ENCODE peak calls at places on chromosomes 16 and 17, in ten cellular contexts. One of them, this sample, is unnamed.

GRCh38 chr16:20901441-20902112 is 1.0 kb downstream of the LYRM1 start:
- DNase-seq in GM13977: peak
- DNase-seq in psoas muscle: peak
- DNase-seq in OCI-LY7: peak
- DNase-seq in NCI-H2081: peak
- DNase-seq in PC-3: peak
- DNase-seq in activated effector memory CD4-positive, alpha-beta T cell treated with Interleukin-2 at 50 U/mL for 16 hours: no peak
- DNase-seq in mesenteric fat pad: no peak
- DNase-seq in iPS-NIHi11: peak
- DNase-seq in amygdala: peak
- DNase-seq in this sample: peak

GRCh38 chr17:69111794-69112193 is 29.9 kb downstream of the ABCA6 start:
- DNase-seq in GM13977: no peak
- DNase-seq in psoas muscle: no peak
- DNase-seq in OCI-LY7: no peak
- DNase-seq in NCI-H2081: no peak
- DNase-seq in PC-3: no peak
- DNase-seq in activated effector memory CD4-positive, alpha-beta T cell treated with Interleukin-2 at 50 U/mL for 16 hours: no peak
- DNase-seq in mesenteric fat pad: no peak
- DNase-seq in iPS-NIHi11: no peak
- DNase-seq in amygdala: no peak
- DNase-seq in this sample: no peak

GRCh38 chr17:75843577-75844529 is at the start of gene UNC13D:
- DNase-seq in GM13977: peak
- DNase-seq in psoas muscle: peak
- DNase-seq in OCI-LY7: peak
- DNase-seq in NCI-H2081: no peak
- DNase-seq in PC-3: peak
- DNase-seq in activated effector memory CD4-positive, alpha-beta T cell treated with Interleukin-2 at 50 U/mL for 16 hours: peak
- DNase-seq in mesenteric fat pad: peak
- DNase-seq in iPS-NIHi11: peak
- DNase-seq in amygdala: no peak
- DNase-seq in this sample: no peak

GRCh38 chr17:57401556-57402488 is 145.5 kb downstream of the MSI2 start:
- DNase-seq in GM13977: no peak
- DNase-seq in psoas muscle: no peak
- DNase-seq in OCI-LY7: peak
- DNase-seq in NCI-H2081: no peak
- DNase-seq in PC-3: no peak
- DNase-seq in activated effector memory CD4-positive, alpha-beta T cell treated with Interleukin-2 at 50 U/mL for 16 hours: no peak
- DNase-seq in mesenteric fat pad: no peak
- DNase-seq in iPS-NIHi11: peak
- DNase-seq in amygdala: no peak
- DNase-seq in this sample: no peak

GRCh38 chr16:3004781-3005284 is 7.9 kb upstream of the CLDN9 start:
- DNase-seq in GM13977: no peak
- DNase-seq in psoas muscle: no peak
- DNase-seq in OCI-LY7: no peak
- DNase-seq in NCI-H2081: peak
- DNase-seq in PC-3: peak
- DNase-seq in activated effector memory CD4-positive, alpha-beta T cell treated with Interleukin-2 at 50 U/mL for 16 hours: no peak
- DNase-seq in mesenteric fat pad: no peak
- DNase-seq in iPS-NIHi11: no peak
- DNase-seq in amygdala: no peak
- DNase-seq in this sample: no peak

GRCh38 chr17:78132086-78132676 is 1.6 kb downstream of the TMC8 start:
- DNase-seq in GM13977: peak
- DNase-seq in psoas muscle: peak
- DNase-seq in OCI-LY7: peak
- DNase-seq in NCI-H2081: no peak
- DNase-seq in PC-3: peak
- DNase-seq in activated effector memory CD4-positive, alpha-beta T cell treated with Interleukin-2 at 50 U/mL for 16 hours: peak
- DNase-seq in mesenteric fat pad: no peak
- DNase-seq in iPS-NIHi11: peak
- DNase-seq in amygdala: no peak
- DNase-seq in this sample: no peak

GRCh38 chr16:11478431-11479119 is 108.1 kb downstream of the LITAF start:
- DNase-seq in GM13977: no peak
- DNase-seq in psoas muscle: no peak
- DNase-seq in OCI-LY7: no peak
- DNase-seq in NCI-H2081: no peak
- DNase-seq in PC-3: no peak
- DNase-seq in activated effector memory CD4-positive, alpha-beta T cell treated with Interleukin-2 at 50 U/mL for 16 hours: no peak
- DNase-seq in mesenteric fat pad: no peak
- DNase-seq in iPS-NIHi11: no peak
- DNase-seq in amygdala: no peak
- DNase-seq in this sample: no peak

GRCh38 chr17:27586203-27586701 is 44.7 kb upstream of the LGALS9 start:
- DNase-seq in GM13977: no peak
- DNase-seq in psoas muscle: no peak
- DNase-seq in OCI-LY7: no peak
- DNase-seq in NCI-H2081: no peak
- DNase-seq in PC-3: no peak
- DNase-seq in activated effector memory CD4-positive, alpha-beta T cell treated with Interleukin-2 at 50 U/mL for 16 hours: no peak
- DNase-seq in mesenteric fat pad: no peak
- DNase-seq in iPS-NIHi11: no peak
- DNase-seq in amygdala: no peak
- DNase-seq in this sample: no peak

GRCh38 chr16:77660311-77660710 is 62.0 kb upstream of the NUDT7 start:
- DNase-seq in GM13977: no peak
- DNase-seq in psoas muscle: no peak
- DNase-seq in OCI-LY7: no peak
- DNase-seq in NCI-H2081: no peak
- DNase-seq in PC-3: peak
- DNase-seq in activated effector memory CD4-positive, alpha-beta T cell treated with Interleukin-2 at 50 U/mL for 16 hours: no peak
- DNase-seq in mesenteric fat pad: no peak
- DNase-seq in iPS-NIHi11: peak
- DNase-seq in amygdala: no peak
- DNase-seq in this sample: no peak

GRCh38 chr17:70969540-70970034 is 800.3 kb downstream of the KCNJ2 start:
- DNase-seq in GM13977: no peak
- DNase-seq in psoas muscle: no peak
- DNase-seq in OCI-LY7: no peak
- DNase-seq in NCI-H2081: no peak
- DNase-seq in PC-3: no peak
- DNase-seq in activated effector memory CD4-positive, alpha-beta T cell treated with Interleukin-2 at 50 U/mL for 16 hours: no peak
- DNase-seq in mesenteric fat pad: no peak
- DNase-seq in iPS-NIHi11: no peak
- DNase-seq in amygdala: no peak
- DNase-seq in this sample: no peak

GRCh38 chr16:88807626-88808453 is 3.9 kb downstream of the APRT start:
- DNase-seq in GM13977: no peak
- DNase-seq in psoas muscle: peak
- DNase-seq in OCI-LY7: no peak
- DNase-seq in NCI-H2081: no peak
- DNase-seq in PC-3: no peak
- DNase-seq in activated effector memory CD4-positive, alpha-beta T cell treated with Interleukin-2 at 50 U/mL for 16 hours: no peak
- DNase-seq in mesenteric fat pad: no peak
- DNase-seq in iPS-NIHi11: no peak
- DNase-seq in amygdala: no peak
- DNase-seq in this sample: no peak

GRCh38 chr16:70395345-70395901 is 43.5 kb downstream of the ST3GAL2 start:
- DNase-seq in GM13977: peak
- DNase-seq in psoas muscle: peak
- DNase-seq in OCI-LY7: peak
- DNase-seq in NCI-H2081: peak
- DNase-seq in PC-3: peak
- DNase-seq in activated effector memory CD4-positive, alpha-beta T cell treated with Interleukin-2 at 50 U/mL for 16 hours: peak
- DNase-seq in mesenteric fat pad: no peak
- DNase-seq in iPS-NIHi11: peak
- DNase-seq in amygdala: peak
- DNase-seq in this sample: peak

GRCh38 chr17:71494045-71494444 is 626.8 kb upstream of the SOX9 start:
- DNase-seq in GM13977: no peak
- DNase-seq in psoas muscle: no peak
- DNase-seq in OCI-LY7: no peak
- DNase-seq in NCI-H2081: no peak
- DNase-seq in PC-3: no peak
- DNase-seq in activated effector memory CD4-positive, alpha-beta T cell treated with Interleukin-2 at 50 U/mL for 16 hours: no peak
- DNase-seq in mesenteric fat pad: no peak
- DNase-seq in iPS-NIHi11: no peak
- DNase-seq in amygdala: no peak
- DNase-seq in this sample: no peak

GRCh38 chr16:12539185-12539929 is 264.3 kb downstream of the CPPED1 start:
- DNase-seq in GM13977: peak
- DNase-seq in psoas muscle: no peak
- DNase-seq in OCI-LY7: no peak
- DNase-seq in NCI-H2081: no peak
- DNase-seq in PC-3: peak
- DNase-seq in activated effector memory CD4-positive, alpha-beta T cell treated with Interleukin-2 at 50 U/mL for 16 hours: no peak
- DNase-seq in mesenteric fat pad: no peak
- DNase-seq in iPS-NIHi11: no peak
- DNase-seq in amygdala: no peak
- DNase-seq in this sample: no peak

GRCh38 chr16:7351572-7351971 is 18.9 kb downstream of the RBFOX1 start:
- DNase-seq in GM13977: no peak
- DNase-seq in psoas muscle: no peak
- DNase-seq in OCI-LY7: no peak
- DNase-seq in NCI-H2081: peak
- DNase-seq in PC-3: no peak
- DNase-seq in activated effector memory CD4-positive, alpha-beta T cell treated with Interleukin-2 at 50 U/mL for 16 hours: no peak
- DNase-seq in mesenteric fat pad: no peak
- DNase-seq in iPS-NIHi11: no peak
- DNase-seq in amygdala: no peak
- DNase-seq in this sample: no peak

GRCh38 chr16:88790312-88791150 is 5.5 kb upstream of the PIEZO1 start:
- DNase-seq in GM13977: no peak
- DNase-seq in psoas muscle: peak
- DNase-seq in OCI-LY7: peak
- DNase-seq in NCI-H2081: no peak
- DNase-seq in PC-3: no peak
- DNase-seq in activated effector memory CD4-positive, alpha-beta T cell treated with Interleukin-2 at 50 U/mL for 16 hours: peak
- DNase-seq in mesenteric fat pad: no peak
- DNase-seq in iPS-NIHi11: no peak
- DNase-seq in amygdala: no peak
- DNase-seq in this sample: peak

GRCh38 chr17:164536-165235 is 16.8 kb downstream of the DOC2B start:
- DNase-seq in GM13977: peak
- DNase-seq in psoas muscle: no peak
- DNase-seq in OCI-LY7: peak
- DNase-seq in NCI-H2081: no peak
- DNase-seq in PC-3: peak
- DNase-seq in activated effector memory CD4-positive, alpha-beta T cell treated with Interleukin-2 at 50 U/mL for 16 hours: no peak
- DNase-seq in mesenteric fat pad: no peak
- DNase-seq in iPS-NIHi11: peak
- DNase-seq in amygdala: peak
- DNase-seq in this sample: peak

GRCh38 chr17:79435296-79435695 is 175.6 kb downstream of the RBFOX3 start:
- DNase-seq in GM13977: no peak
- DNase-seq in psoas muscle: no peak
- DNase-seq in OCI-LY7: no peak
- DNase-seq in NCI-H2081: no peak
- DNase-seq in PC-3: no peak
- DNase-seq in activated effector memory CD4-positive, alpha-beta T cell treated with Interleukin-2 at 50 U/mL for 16 hours: no peak
- DNase-seq in mesenteric fat pad: no peak
- DNase-seq in iPS-NIHi11: no peak
- DNase-seq in amygdala: no peak
- DNase-seq in this sample: no peak

GRCh38 chr17:72578817-72579470 is 458.1 kb downstream of the SOX9 start:
- DNase-seq in GM13977: no peak
- DNase-seq in psoas muscle: no peak
- DNase-seq in OCI-LY7: no peak
- DNase-seq in NCI-H2081: no peak
- DNase-seq in PC-3: no peak
- DNase-seq in activated effector memory CD4-positive, alpha-beta T cell treated with Interleukin-2 at 50 U/mL for 16 hours: no peak
- DNase-seq in mesenteric fat pad: no peak
- DNase-seq in iPS-NIHi11: no peak
- DNase-seq in amygdala: no peak
- DNase-seq in this sample: no peak

GRCh38 chr17:72639711-72640110 is 452.8 kb downstream of the SLC39A11 start:
- DNase-seq in GM13977: no peak
- DNase-seq in psoas muscle: no peak
- DNase-seq in OCI-LY7: no peak
- DNase-seq in NCI-H2081: no peak
- DNase-seq in PC-3: no peak
- DNase-seq in activated effector memory CD4-positive, alpha-beta T cell treated with Interleukin-2 at 50 U/mL for 16 hours: no peak
- DNase-seq in mesenteric fat pad: no peak
- DNase-seq in iPS-NIHi11: no peak
- DNase-seq in amygdala: no peak
- DNase-seq in this sample: no peak

GRCh38 chr16:4500283-4500682 is 24.1 kb downstream of the HMOX2 start:
- DNase-seq in GM13977: no peak
- DNase-seq in psoas muscle: no peak
- DNase-seq in OCI-LY7: no peak
- DNase-seq in NCI-H2081: no peak
- DNase-seq in PC-3: peak
- DNase-seq in activated effector memory CD4-positive, alpha-beta T cell treated with Interleukin-2 at 50 U/mL for 16 hours: no peak
- DNase-seq in mesenteric fat pad: no peak
- DNase-seq in iPS-NIHi11: no peak
- DNase-seq in amygdala: no peak
- DNase-seq in this sample: no peak

GRCh38 chr17:58779446-58779845 is 23.8 kb downstream of the PPM1E start:
- DNase-seq in GM13977: no peak
- DNase-seq in psoas muscle: no peak
- DNase-seq in OCI-LY7: no peak
- DNase-seq in NCI-H2081: no peak
- DNase-seq in PC-3: no peak
- DNase-seq in activated effector memory CD4-positive, alpha-beta T cell treated with Interleukin-2 at 50 U/mL for 16 hours: no peak
- DNase-seq in mesenteric fat pad: no peak
- DNase-seq in iPS-NIHi11: no peak
- DNase-seq in amygdala: no peak
- DNase-seq in this sample: no peak

GRCh38 chr16:23064642-23065041 is 84.6 kb downstream of the USP31 start:
- DNase-seq in GM13977: no peak
- DNase-seq in psoas muscle: no peak
- DNase-seq in OCI-LY7: no peak
- DNase-seq in NCI-H2081: no peak
- DNase-seq in PC-3: no peak
- DNase-seq in activated effector memory CD4-positive, alpha-beta T cell treated with Interleukin-2 at 50 U/mL for 16 hours: no peak
- DNase-seq in mesenteric fat pad: no peak
- DNase-seq in iPS-NIHi11: no peak
- DNase-seq in amygdala: no peak
- DNase-seq in this sample: peak

GRCh38 chr17:35804658-35805192 is 4.6 kb upstream of the TAF15 start:
- DNase-seq in GM13977: peak
- DNase-seq in psoas muscle: no peak
- DNase-seq in OCI-LY7: peak
- DNase-seq in NCI-H2081: peak
- DNase-seq in PC-3: peak
- DNase-seq in activated effector memory CD4-positive, alpha-beta T cell treated with Interleukin-2 at 50 U/mL for 16 hours: no peak
- DNase-seq in mesenteric fat pad: no peak
- DNase-seq in iPS-NIHi11: peak
- DNase-seq in amygdala: no peak
- DNase-seq in this sample: peak

GRCh38 chr17:63434951-63435571 is 11.0 kb downstream of the CYB561 start:
- DNase-seq in GM13977: no peak
- DNase-seq in psoas muscle: peak
- DNase-seq in OCI-LY7: no peak
- DNase-seq in NCI-H2081: peak
- DNase-seq in PC-3: peak
- DNase-seq in activated effector memory CD4-positive, alpha-beta T cell treated with Interleukin-2 at 50 U/mL for 16 hours: peak
- DNase-seq in mesenteric fat pad: no peak
- DNase-seq in iPS-NIHi11: peak
- DNase-seq in amygdala: peak
- DNase-seq in this sample: peak

GRCh38 chr16:83793179-83793578 is 14.6 kb upstream of the HSBP1 start:
- DNase-seq in GM13977: no peak
- DNase-seq in psoas muscle: no peak
- DNase-seq in OCI-LY7: no peak
- DNase-seq in NCI-H2081: no peak
- DNase-seq in PC-3: peak
- DNase-seq in activated effector memory CD4-positive, alpha-beta T cell treated with Interleukin-2 at 50 U/mL for 16 hours: no peak
- DNase-seq in mesenteric fat pad: no peak
- DNase-seq in iPS-NIHi11: peak
- DNase-seq in amygdala: no peak
- DNase-seq in this sample: no peak

GRCh38 chr16:31265329-31266245 is 5.8 kb downstream of the ITGAM start:
- DNase-seq in GM13977: peak
- DNase-seq in psoas muscle: no peak
- DNase-seq in OCI-LY7: no peak
- DNase-seq in NCI-H2081: no peak
- DNase-seq in PC-3: peak
- DNase-seq in activated effector memory CD4-positive, alpha-beta T cell treated with Interleukin-2 at 50 U/mL for 16 hours: peak
- DNase-seq in mesenteric fat pad: peak
- DNase-seq in iPS-NIHi11: peak
- DNase-seq in amygdala: no peak
- DNase-seq in this sample: no peak

GRCh38 chr16:66204761-66205160 is 161.7 kb upstream of the CDH5 start:
- DNase-seq in GM13977: no peak
- DNase-seq in psoas muscle: no peak
- DNase-seq in OCI-LY7: no peak
- DNase-seq in NCI-H2081: no peak
- DNase-seq in PC-3: peak
- DNase-seq in activated effector memory CD4-positive, alpha-beta T cell treated with Interleukin-2 at 50 U/mL for 16 hours: no peak
- DNase-seq in mesenteric fat pad: no peak
- DNase-seq in iPS-NIHi11: no peak
- DNase-seq in amygdala: no peak
- DNase-seq in this sample: no peak

This sample was measured in heart right ventricle.